ENCODE peak calls at places on chromosomes 5 and 9, in four cellular contexts. J is CD4-positive, alpha-beta T cell; K is central memory CD4-positive, alpha-beta T cell; R is G401. I is an unnamed sample.

GRCh38 chr9:129995409-129996160 is 47.4 kb downstream of the FNBP1 start:
- DNase-seq in J (no peak), K (peak; percentile 21), R (peak; percentile 51), I (peak; percentile 81)

GRCh38 chr5:150401076-150401375 is 11.7 kb downstream of the CD74 start:
- DNase-seq in J (no peak), K (no peak), R (peak; percentile 32), I (no peak)

GRCh38 chr5:56270058-56270457 is 36.9 kb upstream of the ANKRD55 start:
- DNase-seq in J (no peak), K (no peak), R (peak; percentile 14), I (peak; percentile 14)

GRCh38 chr9:116349684-116350083 is 196.1 kb downstream of the PAPPA start:
- DNase-seq in J (no peak), K (no peak), R (no peak), I (no peak)

GRCh38 chr5:76269259-76269958 is 133.7 kb upstream of the IQGAP2 start:
- DNase-seq in J (no peak), K (no peak), R (no peak), I (no peak)

GRCh38 chr5:56321236-56321881 is 88.2 kb upstream of the ANKRD55 start:
- DNase-seq in J (no peak), K (no peak), R (no peak), I (no peak)

GRCh38 chr9:3828495-3828894 is 302.7 kb upstream of the RFX3 start:
- DNase-seq in J (no peak), K (no peak), R (no peak), I (no peak)

GRCh38 chr5:148799737-148800527 is 26.5 kb upstream of the ADRB2 start:
- DNase-seq in J (no peak), K (no peak), R (no peak), I (no peak)

GRCh38 chr9:70159630-70160029 is 99.1 kb upstream of the SMC5 start:
- DNase-seq in J (no peak), K (no peak), R (no peak), I (no peak)